ENCODE peak calls at places on chromosomes 11 and 22, in four cellular contexts. C is IMR-90, G is K562, T is GM12878. B is an unnamed sample.

GRCh38 chr11:111882202-111882601 is 2.9 kb downstream of the CFAP68 start:
- DNase-seq in C (no peak), G (no peak), T (no peak), B (no peak)

GRCh38 chr22:16949561-16949960 is 58.5 kb downstream of the GAB4 start:
- DNase-seq in C (no peak), G (no peak), T (peak; percentile 31), B (no peak)

GRCh38 chr11:42237701-42238235 is 778.3 kb upstream of the LRRC4C start:
- DNase-seq in C (no peak), G (no peak), T (no peak), B (no peak)

GRCh38 chr22:41429946-41430332 is 16.7 kb downstream of the TOB2 start:
- DNase-seq in C (no peak), G (no peak), T (no peak), B (no peak)

GRCh38 chr11:26439854-26440253 is 107.9 kb downstream of the ANO3 start:
- DNase-seq in C (no peak), G (no peak), T (no peak), B (no peak)

GRCh38 chr11:133529807-133530500 is 2.3 kb downstream of the OPCML start:
- DNase-seq in C (no peak), G (no peak), T (no peak), B (no peak)

GRCh38 chr11:73478737-73479347 is 102.6 kb downstream of the RELT start:
- DNase-seq in C (peak; percentile 42), G (peak; percentile 44), T (no peak), B (peak; percentile 59)

GRCh38 chr11:69240332-69241074 is 53.5 kb upstream of the MYEOV start:
- DNase-seq in C (peak; percentile 14), G (no peak), T (no peak), B (no peak)

GRCh38 chr11:107591446-107592236 is 694 bp downstream of the ELMOD1 start:
- DNase-seq in C (no peak), G (no peak), T (no peak), B (peak; percentile 47)

GRCh38 chr11:17714356-17714854 is 5.0 kb upstream of the MYOD1 start:
- DNase-seq in C (no peak), G (no peak), T (no peak), B (no peak)

GRCh38 chr22:29457730-29458129 is 19.3 kb downstream of the RFPL1 start:
- DNase-seq in C (peak; percentile 37), G (peak; percentile 80), T (peak; percentile 21), B (peak; percentile 37)

GRCh38 chr22:28148816-28149465 is 229.9 kb upstream of the PITPNB start:
- DNase-seq in C (no peak), G (no peak), T (no peak), B (no peak)

GRCh38 chr11:59680287-59681154 is 11.7 kb upstream of the PATL1 start:
- DNase-seq in C (peak; percentile 83), G (peak; percentile 80), T (peak; percentile 20), B (peak; percentile 81)

GRCh38 chr11:118953265-118953664 is 2.8 kb upstream of the UPK2 start:
- DNase-seq in C (peak; percentile 18), G (peak; percentile 42), T (no peak), B (no peak)

GRCh38 chr11:93059074-93059957 is 89.9 kb downstream of the MTNR1B start:
- DNase-seq in C (peak; percentile 90), G (no peak), T (no peak), B (no peak)

GRCh38 chr11:14273885-14274284 is 85.1 kb downstream of the RRAS2 start:
- DNase-seq in C (peak; percentile 61), G (no peak), T (no peak), B (no peak)

GRCh38 chr11:35970445-35970844 is 26.6 kb downstream of the LDLRAD3 start:
- DNase-seq in C (no peak), G (no peak), T (no peak), B (no peak)

GRCh38 chr11:72719144-72719543 is 33.1 kb downstream of the ARAP1 start:
- DNase-seq in C (peak; percentile 31), G (no peak), T (no peak), B (no peak)

GRCh38 chr11:13090228-13090708 is 81.2 kb downstream of the RASSF10 start:
- DNase-seq in C (no peak), G (peak; percentile 84), T (no peak), B (no peak)

GRCh38 chr22:32308934-32309333 is 48.7 kb upstream of the RFPL3 start:
- DNase-seq in C (no peak), G (no peak), T (no peak), B (no peak)

GRCh38 chr11:6233984-6234313 is 487 bp downstream of the FHIP1B start:
- DNase-seq in C (no peak), G (no peak), T (no peak), B (no peak)

GRCh38 chr11:112613051-112613972 is 347.9 kb upstream of the NCAM1 start:
- DNase-seq in C (peak; percentile 34), G (no peak), T (no peak), B (peak; percentile 58)

GRCh38 chr11:68008381-68009337 is 1.5 kb upstream of the ALDH3B1 start:
- DNase-seq in C (no peak), G (no peak), T (no peak), B (no peak)
- TF ChIP-seq FOS in C (no peak), G (no peak), T (no peak), B (no peak)

GRCh38 chr22:43006753-43007152 is 8.2 kb downstream of the PACSIN2 start:
- DNase-seq in C (no peak), G (no peak), T (no peak), B (no peak)
- H3K9ac ChIP-seq in C (no peak overlapping the region), G (no peak overlapping the region), T (no peak overlapping the region), B (no peak overlapping the region)

GRCh38 chr11:34806875-34807274 is 109.3 kb downstream of the APIP start:
- DNase-seq in C (no peak), G (no peak), T (no peak), B (no peak)

GRCh38 chr11:34810107-34810562 is 106.0 kb downstream of the APIP start:
- DNase-seq in C (no peak), G (no peak), T (no peak), B (no peak)

GRCh38 chr11:34811858-34812257 is 104.3 kb downstream of the APIP start:
- DNase-seq in C (no peak), G (no peak), T (no peak), B (no peak)

GRCh38 chr11:34805937-34806336 is 110.2 kb downstream of the APIP start:
- DNase-seq in C (no peak), G (peak; percentile 34), T (no peak), B (no peak)

GRCh38 chr11:34809191-34810106 is 106.7 kb downstream of the APIP start:
- DNase-seq in C (peak; percentile 31), G (peak; percentile 66), T (no peak), B (peak; percentile 98)
- TF ChIP-seq FOS in C (no peak), G (peak; percentile 31), T (no peak), B (peak; percentile 98)

GRCh38 chr11:864118-864827 is 21.6 kb downstream of the TSPAN4 start:
- DNase-seq in C (no peak), G (no peak), T (no peak), B (no peak)
- H3K9ac ChIP-seq in C (no peak overlapping the region), G (no peak overlapping the region), T (no peak overlapping the region), B (no peak overlapping the region)

GRCh38 chr22:44816141-44816540 is 63.8 kb downstream of the ARHGAP8 start:
- DNase-seq in C (no peak), G (no peak), T (no peak), B (no peak)
- TF ChIP-seq FOS in C (no peak), G (no peak), T (no peak), B (no peak)

DNA sequence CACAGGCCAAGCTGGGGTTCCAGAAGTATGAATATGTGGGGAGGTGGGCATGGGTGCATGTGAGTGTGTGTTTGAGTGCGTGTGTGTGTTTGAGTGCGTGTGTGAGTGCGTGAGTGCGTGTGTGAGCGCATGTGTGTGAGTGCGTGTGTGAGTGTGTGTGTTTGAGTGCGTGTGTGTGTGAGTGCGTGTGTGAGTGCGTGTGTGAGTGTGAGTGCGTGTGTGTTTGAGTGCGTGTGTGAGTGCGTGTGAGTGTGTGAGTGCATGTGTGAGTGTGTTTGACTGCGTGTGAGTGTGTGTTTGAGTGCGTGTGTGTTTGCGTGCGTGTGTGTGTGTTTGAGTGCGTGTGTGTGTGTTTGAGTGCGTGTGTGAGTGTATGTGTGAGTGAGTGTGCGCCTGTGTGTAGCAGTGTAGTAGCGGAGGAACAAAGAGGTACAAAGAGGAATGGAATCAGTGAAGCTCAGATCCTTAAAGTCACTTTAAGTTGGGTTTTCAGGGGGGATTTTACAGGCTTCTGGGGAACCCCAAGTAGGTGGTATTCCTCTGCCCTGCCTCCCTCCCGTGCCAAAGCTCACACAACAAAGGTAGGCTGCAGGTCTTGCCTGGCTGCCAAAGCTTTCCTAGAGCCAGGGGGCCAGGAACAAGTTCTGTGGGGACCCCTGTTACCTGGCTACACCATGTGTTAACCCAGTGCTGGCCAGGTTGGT is 137.1 kb downstream of the KIRREL3 start:
- DNase-seq in C (no peak), G (no peak), T (no peak), B (no peak)
- H3K9ac ChIP-seq in C (no peak overlapping the region), G (no peak overlapping the region), T (no peak overlapping the region), B (no peak overlapping the region)